ENCODE peak calls at places on chromosomes 12 and 14, in five cellular contexts. G is HepG2, H is GM12878, A is SK-N-SH, C is K562. K is an unnamed sample.

GRCh38 chr14:101177301-101178055 is 274.0 kb upstream of the RTL1 start:
- DNase-seq in H (no peak), G (no peak), A (peak), C (no peak), K (no peak)

GRCh38 chr12:45577844-45578399 is 151.6 kb upstream of the ARID2 start:
- DNase-seq in A (no peak), G (no peak), C (no peak), H (no peak), K (no peak)

GRCh38 chr14:61560323-61560722 is 135.0 kb upstream of the HIF1A start:
- DNase-seq in A (no peak), G (peak), C (no peak), H (no peak), K (no peak)

GRCh38 chr14:59705245-59705644 is 128.6 kb upstream of the CCDC175 start:
- DNase-seq in C (no peak), G (no peak), H (no peak), A (no peak), K (no peak)

GRCh38 chr12:64672925-64673409 is 62.7 kb downstream of the RASSF3 start:
- DNase-seq in C (no peak), G (peak), H (no peak), A (peak), K (no peak)

GRCh38 chr12:104877107-104877705 is 80.9 kb downstream of the SLC41A2 start:
- DNase-seq in A (peak), C (no peak), H (no peak), G (no peak), K (peak)

GRCh38 chr12:109461846-109462766 is 15.0 kb downstream of the KCTD10 start:
- DNase-seq in A (peak), H (no peak), G (peak), C (peak), K (no peak)

GRCh38 chr14:20732477-20732876 is 13.2 kb upstream of the EDDM3A start:
- DNase-seq in A (no peak), H (no peak), C (no peak), G (no peak), K (no peak)

GRCh38 chr14:99164712-99165111 is 107.3 kb downstream of the BCL11B start:
- DNase-seq in G (no peak), H (no peak), C (no peak), A (no peak), K (no peak)

GRCh38 chr12:131188131-131189050 is 234.7 kb downstream of the ADGRD1 start:
- DNase-seq in A (no peak), G (no peak), H (no peak), C (no peak), K (no peak)

GRCh38 chr12:128928361-128928760 is 75.1 kb downstream of the GLT1D1 start:
- DNase-seq in C (no peak), A (no peak), H (no peak), G (no peak), K (no peak)

GRCh38 chr14:57754558-57754957 is 111.3 kb downstream of the SLC35F4 start:
- DNase-seq in C (no peak), H (no peak), A (no peak), G (no peak), K (no peak)

GRCh38 chr14:75064205-75064567 is 362 bp upstream of the ACYP1 start:
- DNase-seq in G (no peak), A (no peak), C (no peak), H (no peak), K (no peak)

GRCh38 chr12:43964966-43965365 is 129.1 kb downstream of the TMEM117 start:
- DNase-seq in H (no peak), C (no peak), G (peak), A (no peak), K (no peak)

GRCh38 chr12:6821271-6821673 is 349 bp upstream of the GPR162 start:
- DNase-seq in C (no peak), A (peak), G (no peak), H (no peak), K (peak)

GRCh38 chr12:88375301-88375959 is 204.8 kb downstream of the KITLG start:
- DNase-seq in A (no peak), C (no peak), H (no peak), G (no peak), K (no peak)

GRCh38 chr12:42156232-42156631 is 11.6 kb upstream of the GXYLT1 start:
- DNase-seq in G (no peak), H (no peak), A (no peak), C (no peak), K (no peak)

GRCh38 chr12:119308743-119309456 is 25.6 kb upstream of the CCDC60 start:
- DNase-seq in A (no peak), C (no peak), H (no peak), G (no peak), K (no peak)

GRCh38 chr14:65065719-65066118 is 36.6 kb downstream of the MAX start:
- DNase-seq in C (no peak), H (no peak), G (no peak), A (no peak), K (no peak)

GRCh38 chr12:117042171-117042809 is 56.9 kb downstream of the TESC start:
- DNase-seq in G (peak), C (peak), A (no peak), H (no peak), K (no peak)

GRCh38 chr14:60964901-60965300 is 16.0 kb downstream of the TRMT5 start:
- DNase-seq in A (no peak), H (no peak), G (peak), C (no peak), K (no peak)

GRCh38 chr14:51547701-51548100 is 104.0 kb upstream of the FRMD6 start:
- DNase-seq in A (no peak), H (no peak), G (no peak), C (no peak), K (no peak)

GRCh38 chr14:76007852-76008251 is 22.3 kb downstream of the IFT43 start:
- DNase-seq in A (no peak), C (no peak), G (no peak), H (no peak), K (no peak)

GRCh38 chr14:41549821-41550597 is 56.7 kb upstream of the LRFN5 start:
- DNase-seq in A (no peak), G (no peak), C (no peak), H (no peak), K (no peak)

GRCh38 chr14:60621386-60621785 is 27.9 kb downstream of the SIX1 start:
- DNase-seq in C (no peak), A (no peak), H (no peak), G (no peak), K (no peak)

GRCh38 chr12:44154128-44154527 is 318.2 kb downstream of the TMEM117 start:
- DNase-seq in C (no peak), A (no peak), H (no peak), G (no peak), K (no peak)

GRCh38 chr14:52950410-52950897 is 396 bp downstream of the FERMT2 start:
- DNase-seq in H (no peak), G (peak), A (peak), C (peak), K (peak)

GRCh38 chr14:99234982-99235491 is 37.0 kb downstream of the BCL11B start:
- DNase-seq in G (no peak), C (no peak), A (no peak), H (no peak), K (peak)

GRCh38 chr12:51202650-51203198 is 15.1 kb downstream of the POU6F1 start:
- DNase-seq in H (no peak), C (no peak), A (no peak), G (no peak), K (no peak)

GRCh38 chr14:104001003-104001402 is 58.7 kb upstream of the RD3L start:
- DNase-seq in G (peak), A (peak), H (no peak), C (peak), K (peak)

GRCh38 chr12:4282103-4282891 is 8.7 kb downstream of the CCND2 start:
- DNase-seq in A (no peak), G (no peak), C (no peak), H (no peak), K (no peak)

GRCh38 chr14:60168841-60169240 is 3.6 kb upstream of the DHRS7 start:
- DNase-seq in C (no peak), G (no peak), A (no peak), H (no peak), K (no peak)

GRCh38 chr12:126747530-126748149 is 1519.3 kb upstream of the TMEM132C start:
- DNase-seq in G (peak), A (peak), C (peak), H (no peak), K (peak)

GRCh38 chr12:115860619-115861018 is 416.9 kb downstream of the MED13L start:
- DNase-seq in A (no peak), C (no peak), G (no peak), H (no peak), K (no peak)

GRCh38 chr12:50542448-50542847 is 37.7 kb downstream of the DIP2B start:
- DNase-seq in H (no peak), A (no peak), G (no peak), C (no peak), K (no peak)

GRCh38 chr14:53539489-53540126 is 386.5 kb upstream of the DDHD1 start:
- DNase-seq in A (peak), C (peak), H (peak), G (peak), K (peak)

GRCh38 chr12:31259136-31259881 is 66.6 kb downstream of the SINHCAF start:
- DNase-seq in H (no peak), A (no peak), G (no peak), C (no peak), K (no peak)

GRCh38 chr14:88005978-88006851 is 1.3 kb downstream of the GPR65 start:
- DNase-seq in C (no peak), H (peak), A (no peak), G (no peak), K (no peak)

GRCh38 chr12:52254965-52255751 is 19.3 kb upstream of the KRT86 start:
- DNase-seq in C (no peak), H (no peak), A (no peak), G (no peak), K (no peak)
- TF ChIP-seq FOXM1 in C (no peak), H (no peak), A (no peak), G (no peak), K (no peak)

GRCh38 chr14:96042218-96042930 is 3.2 kb downstream of the C14orf132 start:
- DNase-seq in C (no peak), A (no peak), G (no peak), H (no peak), K (no peak)
- TF ChIP-seq FOXM1 in C (no peak), A (no peak), G (no peak), H (no peak), K (no peak)

GRCh38 chr12:25825494-25825893 is 133.0 kb upstream of the RASSF8 start:
- DNase-seq in C (no peak), G (no peak), H (no peak), A (no peak), K (no peak)

GRCh38 chr12:25822281-25822680 is 136.2 kb upstream of the RASSF8 start:
- DNase-seq in C (no peak), A (no peak), H (no peak), G (no peak), K (no peak)

GRCh38 chr12:25827141-25827540 is 131.3 kb upstream of the RASSF8 start:
- DNase-seq in A (no peak), C (no peak), H (no peak), G (no peak), K (no peak)

GRCh38 chr12:25827747-25828146 is 130.7 kb upstream of the RASSF8 start:
- DNase-seq in G (no peak), C (no peak), H (no peak), A (no peak), K (no peak)

GRCh38 chr12:25824729-25825128 is 133.8 kb upstream of the RASSF8 start:
- DNase-seq in H (no peak), C (no peak), A (no peak), G (no peak), K (no peak)
- TF ChIP-seq FOXM1 in H (no peak), C (no peak), A (no peak), G (no peak), K (no peak)

GRCh38 chr12:121495746-121496145 is 85.1 kb downstream of the KDM2B start:
- DNase-seq in G (no peak), C (no peak), A (no peak), H (no peak), K (no peak)

GRCh38 chr12:121499929-121500793 is 80.7 kb downstream of the KDM2B start:
- DNase-seq in G (peak), A (peak), H (no peak), C (peak), K (peak)

GRCh38 chr12:121489874-121490273 is 90.0 kb downstream of the RNF34 start:
- DNase-seq in G (no peak), C (no peak), H (no peak), A (no peak), K (no peak)

GRCh38 chr12:121490401-121491257 is 90.2 kb downstream of the KDM2B start:
- DNase-seq in H (no peak), A (no peak), C (no peak), G (peak), K (no peak)

DNA sequence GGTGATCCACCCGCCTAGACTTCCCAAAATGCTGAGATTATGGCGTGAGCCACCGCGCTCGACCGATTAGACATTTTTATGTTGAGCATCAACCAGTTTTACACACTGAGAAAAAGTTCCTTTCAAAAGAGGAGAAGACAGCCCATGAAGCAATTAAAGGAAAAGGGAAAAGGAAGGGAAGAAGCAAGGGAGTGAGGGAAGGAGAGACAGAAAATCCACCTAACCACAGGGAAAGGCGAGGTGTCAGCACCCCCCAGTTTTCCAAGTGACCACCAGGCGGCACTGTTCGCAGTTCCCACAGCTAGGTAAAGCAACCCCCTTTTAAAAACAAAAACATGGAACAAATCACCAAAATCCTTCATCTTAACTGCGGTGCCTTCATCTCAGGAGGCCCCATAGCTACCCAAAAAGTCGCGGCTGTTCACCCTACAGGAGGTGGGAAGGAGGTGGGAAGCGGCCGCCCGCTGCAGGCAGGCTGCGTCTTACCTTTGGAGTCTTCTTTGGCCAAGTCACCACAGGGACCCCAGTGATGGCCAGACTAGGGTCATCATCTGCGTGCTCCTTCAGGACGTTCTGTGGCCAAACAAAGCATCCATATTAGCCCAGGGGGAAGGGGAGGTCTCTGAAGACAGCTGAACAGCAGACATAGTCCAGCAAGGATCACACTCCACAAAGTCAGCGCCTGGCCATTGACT is 86.6 kb downstream of the KDM2B start:
- DNase-seq in H (no peak), G (no peak), C (peak), A (peak), K (peak)
- TF ChIP-seq FOXM1 in H (peak), G (no peak), C (no peak), A (no peak), K (no peak)

GRCh38 chr14:49670475-49670874 is 17.5 kb downstream of the POLE2 start:
- DNase-seq in A (no peak), C (no peak), G (no peak), H (no peak), K (no peak)
- TF ChIP-seq FOXM1 in A (no peak), C (no peak), G (no peak), H (no peak), K (no peak)

DNA sequence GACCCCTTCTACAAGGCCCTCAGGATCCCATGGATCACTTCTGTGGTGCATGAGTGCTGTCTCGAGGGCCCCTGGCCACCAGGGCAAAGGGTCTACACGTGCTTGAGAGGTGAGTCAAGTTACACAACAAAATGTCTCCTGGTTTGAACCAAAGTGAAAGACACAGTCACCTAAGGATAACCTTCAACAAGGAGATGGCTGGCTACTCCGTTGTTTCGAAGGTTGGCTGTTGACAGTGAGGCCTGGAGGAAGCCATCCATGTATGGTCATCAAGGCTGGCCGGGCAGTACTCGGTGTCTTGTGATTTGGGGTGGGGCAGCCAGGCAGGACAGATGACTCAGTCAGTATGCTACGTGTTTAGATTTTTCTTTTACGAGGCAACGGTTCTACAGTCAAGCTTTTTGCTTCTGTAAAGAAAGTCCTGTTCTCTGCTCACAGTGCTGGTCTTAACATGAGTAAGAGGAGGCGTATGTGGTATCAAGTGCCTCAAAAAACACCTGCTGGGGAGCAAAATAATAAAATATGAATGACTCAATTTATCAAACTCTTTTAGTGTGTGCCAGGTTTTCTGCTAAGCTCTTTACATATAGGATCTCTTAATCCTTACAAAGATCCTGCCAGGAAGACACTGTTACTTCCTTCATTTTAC is 18.0 kb upstream of the NT5DC3 start:
- DNase-seq in G (peak), A (no peak), C (no peak), H (no peak), K (peak)
- TF ChIP-seq FOXM1 in G (no peak), A (no peak), C (no peak), H (no peak), K (no peak)